ENCODE peak calls at places on chromosomes 2 and 18, in eight cellular contexts. V, T, K, P, Q, N, W and M are unnamed samples. For H3K9me3, the result is how much of the 10 kb centered on the place peaks cover.

GRCh38 chr2:10237392-10238321 is 65.0 kb upstream of the HPCAL1 start:
- DNase-seq in T (no peak), K (peak), V (no peak), N (no peak), Q (no peak), P (peak), W (peak), M (no peak)

GRCh38 chr2:85175369-85176299 is 42.4 kb downstream of the TCF7L1 start:
- DNase-seq in N (peak), P (no peak), W (peak), K (no peak), V (no peak), T (no peak), Q (no peak), M (no peak)

GRCh38 chr18:50956116-50956515 is 11.7 kb upstream of the ELAC1 start:
- DNase-seq in W (no peak), Q (no peak), K (no peak), T (no peak), P (no peak), N (no peak), V (no peak), M (no peak)

GRCh38 chr2:17429130-17429529 is 89.1 kb downstream of the RAD51AP2 start:
- DNase-seq in T (no peak), V (no peak), K (no peak), P (no peak), W (no peak), Q (no peak), N (no peak), M (no peak)

GRCh38 chr2:75729861-75730260 is 19.1 kb upstream of the GCFC2 start:
- DNase-seq in Q (no peak), N (no peak), V (no peak), T (no peak), W (no peak), K (no peak), P (no peak), M (no peak)

GRCh38 chr2:126849486-126849885 is 49.2 kb upstream of the TEX51 start:
- DNase-seq in T (peak), Q (no peak), P (peak), N (no peak), W (no peak), V (no peak), K (peak), M (peak)

GRCh38 chr2:240988571-240989271 is 9.7 kb upstream of the SNED1 start:
- DNase-seq in W (no peak), N (peak), P (peak), Q (no peak), T (no peak), V (peak), K (peak), M (peak)

GRCh38 chr2:235027558-235028214 is 75.9 kb downstream of the SH3BP4 start:
- DNase-seq in Q (no peak), N (no peak), T (no peak), K (no peak), V (no peak), W (no peak), P (no peak), M (peak)

GRCh38 chr2:72822794-72823193 is 3.0 kb downstream of the EXOC6B start:
- DNase-seq in V (no peak), W (no peak), T (no peak), P (no peak), K (no peak), N (no peak), Q (no peak), M (no peak)

GRCh38 chr2:26945991-26946750 is 24.3 kb upstream of the MAPRE3 start:
- DNase-seq in Q (no peak), W (no peak), N (no peak), V (no peak), P (no peak), K (no peak), T (no peak), M (no peak)

GRCh38 chr2:233384811-233385488 is 30.7 kb downstream of the DGKD start:
- DNase-seq in K (no peak), W (no peak), T (no peak), V (peak), Q (no peak), N (peak), P (no peak), M (no peak)

GRCh38 chr2:14235667-14236066 is 396.9 kb upstream of the LRATD1 start:
- DNase-seq in K (no peak), N (no peak), V (no peak), P (no peak), W (no peak), T (no peak), Q (no peak), M (no peak)

GRCh38 chr2:39494784-39495251 is 57.7 kb upstream of the MAP4K3 start:
- DNase-seq in K (no peak), W (peak), N (no peak), V (no peak), Q (no peak), T (no peak), P (no peak), M (no peak)

GRCh38 chr2:38187416-38188127 is 111.6 kb upstream of the CYP1B1 start:
- DNase-seq in P (peak), T (peak), V (peak), K (no peak), W (peak), N (peak), Q (no peak), M (peak)

GRCh38 chr2:69770193-69770702 is 28.3 kb downstream of the ANXA4 start:
- DNase-seq in K (no peak), P (no peak), N (no peak), W (no peak), V (no peak), T (no peak), Q (no peak), M (peak)

GRCh38 chr2:4895376-4895775 is 796.8 kb upstream of the SOX11 start:
- DNase-seq in N (no peak), V (no peak), P (no peak), W (no peak), T (no peak), K (no peak), Q (no peak), M (no peak)

GRCh38 chr2:35199298-35199697 is 1156.3 kb upstream of the CRIM1 start:
- DNase-seq in T (no peak), Q (no peak), K (no peak), W (no peak), P (no peak), V (no peak), N (no peak), M (no peak)

GRCh38 chr2:171447675-171448074 is 13.6 kb downstream of the DCAF17 start:
- DNase-seq in N (no peak), P (no peak), V (no peak), K (no peak), Q (no peak), W (no peak), T (no peak), M (no peak)

GRCh38 chr2:60822987-60823386 is 58.4 kb upstream of the REL start:
- DNase-seq in V (no peak), Q (no peak), K (no peak), W (no peak), N (no peak), T (no peak), P (no peak), M (no peak)

GRCh38 chr2:20627712-20628380 is 23.1 kb downstream of the HS1BP3 start:
- DNase-seq in P (peak), K (peak), W (no peak), T (no peak), Q (no peak), N (no peak), V (no peak), M (no peak)

GRCh38 chr2:137928547-137929503 is 35.4 kb upstream of the HNMT start:
- DNase-seq in Q (no peak), V (no peak), W (no peak), K (no peak), P (no peak), N (no peak), T (no peak), M (no peak)

GRCh38 chr2:105924271-105924670 is 179.6 kb downstream of the NCK2 start:
- DNase-seq in W (no peak), T (no peak), V (no peak), Q (no peak), K (no peak), P (no peak), N (no peak), M (no peak)

GRCh38 chr18:31303771-31304170 is 14.2 kb upstream of the DSG1 start:
- DNase-seq in T (no peak), K (no peak), W (no peak), N (no peak), Q (no peak), P (no peak), V (no peak), M (no peak)

DNA sequence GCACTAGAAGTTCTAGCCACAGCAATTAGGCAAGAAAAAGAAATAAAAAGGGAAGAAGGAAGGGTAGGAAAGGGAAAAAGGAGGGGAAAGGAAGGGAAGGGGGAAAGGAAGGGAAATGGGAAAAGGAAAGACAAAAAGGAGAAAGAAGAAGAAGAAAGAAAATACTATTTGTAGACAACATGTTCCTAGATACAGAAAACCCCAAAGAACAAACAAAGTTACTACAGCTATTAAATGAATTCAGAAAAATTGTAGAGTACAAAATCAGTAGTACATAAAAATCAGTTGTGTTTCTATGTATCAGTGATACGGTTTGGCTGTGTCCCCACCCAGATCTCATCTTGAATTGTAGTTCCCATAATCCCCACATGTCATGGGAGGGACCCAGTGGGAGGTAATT is 52.3 kb downstream of the RPE start:
- DNase-seq in K (no peak), P (no peak), T (no peak), W (no peak), V (no peak), N (no peak), Q (no peak), M (no peak)
- H3K9me3 ChIP-seq in K (under half), P (under half), T (under half), W (under half), V (under half), N (under half), Q (under half), M (under half)

GRCh38 chr2:45007356-45007755 is 1.9 kb downstream of the SIX2 start:
- DNase-seq in K (no peak), V (no peak), P (no peak), W (no peak), N (no peak), T (no peak), Q (no peak), M (no peak)
- H3K9me3 ChIP-seq in K (under half), V (under half), P (under half), W (under half), N (under half), T (under half), Q (under half), M (under half)

DNA sequence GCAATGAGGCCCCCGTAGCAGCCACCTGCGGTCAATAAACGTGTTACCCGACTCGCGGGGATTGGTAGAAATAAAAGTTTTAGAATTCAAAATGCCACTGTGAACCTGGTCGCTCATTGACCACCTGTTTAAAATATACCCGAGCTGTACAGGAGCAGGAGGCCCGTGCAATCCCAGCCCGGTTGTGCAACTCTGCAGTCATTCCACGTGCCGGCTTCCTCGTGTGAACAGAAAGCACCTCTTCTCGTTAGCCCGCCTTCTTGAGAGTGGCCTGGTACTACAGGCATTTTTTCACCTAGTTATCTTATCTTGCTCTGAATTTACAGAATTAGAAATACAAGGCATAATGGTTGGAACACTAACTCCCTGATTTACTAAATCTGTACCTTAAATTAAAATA is 660.7 kb downstream of the GALR1 start:
- DNase-seq in V (no peak), K (no peak), T (no peak), W (no peak), N (no peak), Q (no peak), P (no peak), M (no peak)
- H3K9me3 ChIP-seq in V (under half), K (under half), T (under half), W (under half), N (under half), Q (under half), P (under half), M (under half)

GRCh38 chr2:148704247-148704646 is 59.7 kb downstream of the EPC2 start:
- DNase-seq in V (no peak), T (no peak), Q (no peak), W (no peak), P (no peak), K (no peak), N (no peak), M (no peak)
- H3K9me3 ChIP-seq in V (under half), T (under half), Q (under half), W (under half), P (under half), K (under half), N (under half), M (under half)

GRCh38 chr2:135074216-135074615 is 22.1 kb downstream of the RAB3GAP1 start:
- DNase-seq in K (no peak), N (no peak), P (no peak), T (no peak), V (peak), W (no peak), Q (no peak), M (no peak)
- H3K9me3 ChIP-seq in K (under half), N (under half), P (under half), T (under half), V (under half), W (under half), Q (under half), M (under half)

DNA sequence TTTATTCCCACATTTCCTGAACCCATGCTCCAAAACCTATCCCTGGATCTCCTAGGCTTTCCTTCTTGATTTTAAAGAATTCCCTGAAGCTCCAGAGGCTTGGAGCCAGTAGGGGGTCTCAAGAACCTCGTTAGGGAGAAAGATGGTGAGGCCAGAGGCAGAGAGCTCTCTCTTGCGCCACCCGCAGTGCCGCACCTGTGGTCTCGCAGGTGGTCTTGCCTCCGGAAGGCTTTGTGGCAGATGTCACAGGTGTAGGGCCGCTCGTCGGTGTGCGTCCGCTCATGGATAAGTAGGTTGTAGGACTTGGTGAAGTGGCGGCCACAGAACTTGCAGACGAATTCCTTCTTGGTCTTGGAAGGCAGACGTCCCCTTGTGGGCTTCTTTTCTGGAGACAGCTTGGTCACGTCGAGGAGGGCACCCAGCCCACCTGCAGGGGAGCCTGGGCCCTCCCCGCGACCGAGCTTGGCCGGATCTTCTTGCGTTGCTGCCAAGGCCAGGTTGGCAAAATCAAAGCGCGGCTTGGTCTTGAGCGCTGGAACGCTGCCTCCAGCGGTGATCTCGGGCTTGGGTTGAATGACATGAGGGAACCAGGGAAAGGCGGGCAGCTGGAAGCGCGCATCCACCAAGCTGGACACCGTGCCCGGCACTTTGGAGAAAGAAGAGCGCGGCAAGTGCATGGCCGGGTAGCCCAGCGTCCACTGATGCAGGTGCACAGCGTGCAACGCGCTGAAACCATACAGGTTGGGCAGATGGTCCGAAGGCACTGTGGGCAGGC is 5.3 kb downstream of the OSR1 start:
- DNase-seq in V (no peak), Q (no peak), N (peak), K (no peak), T (no peak), P (peak), W (no peak), M (no peak)
- H3K9me3 ChIP-seq in V (under half), Q (under half), N (under half), K (under half), T (under half), P (under half), W (under half), M (under half)

GRCh38 chr18:71136487-71136886 is 847.6 kb downstream of the SOCS6 start:
- DNase-seq in N (no peak), P (no peak), W (no peak), Q (no peak), V (no peak), T (no peak), K (no peak), M (no peak)
- H3K9me3 ChIP-seq in N (under half), P (under half), W (under half), Q (under half), V (under half), T (under half), K (under half), M (under half)